ENCODE peak calls at places on chromosome 4, in ten cellular contexts. T, W, M, E, V, X, L, G, O and C are unnamed samples.

GRCh38 chr4:119010909-119011606 is 122.4 kb downstream of the SYNPO2 start:
- DNase-seq in T (no peak), W (no peak), M (no peak), E (no peak), V (no peak), X (no peak), L (no peak), G (no peak), O (no peak), C (no peak)

GRCh38 chr4:122150896-122151295 is 1.2 kb upstream of the BLTP1 start:
- DNase-seq in T (no peak), W (no peak), M (no peak), E (no peak), V (no peak), X (no peak), L (no peak), G (no peak), O (no peak), C (no peak)

GRCh38 chr4:94452476-94453300 is 946 bp downstream of the PDLIM5 start:
- DNase-seq in T (peak), W (no peak), M (peak), E (peak), V (peak), X (peak), L (peak), G (peak), O (peak), C (peak)

GRCh38 chr4:98474408-98474844 is 184.0 kb downstream of the TSPAN5 start:
- DNase-seq in T (no peak), W (no peak), M (no peak), E (no peak), V (no peak), X (peak), L (no peak), G (no peak), O (no peak), C (no peak)

GRCh38 chr4:10619855-10620254 is 64.7 kb downstream of the CLNK start:
- DNase-seq in T (no peak), W (no peak), M (no peak), E (no peak), V (no peak), X (no peak), L (no peak), G (no peak), O (no peak), C (no peak)

GRCh38 chr4:141912831-141913230 is 276.4 kb downstream of the IL15 start:
- DNase-seq in T (peak), W (no peak), M (no peak), E (no peak), V (no peak), X (no peak), L (peak), G (no peak), O (no peak), C (no peak)

GRCh38 chr4:26320159-26320452 is 708 bp upstream of the RBPJ start:
- DNase-seq in T (no peak), W (no peak), M (no peak), E (no peak), V (no peak), X (no peak), L (no peak), G (no peak), O (no peak), C (no peak)

GRCh38 chr4:82524570-82525152 is 37.1 kb downstream of the TMEM150C start:
- DNase-seq in T (no peak), W (no peak), M (no peak), E (no peak), V (no peak), X (no peak), L (no peak), G (no peak), O (no peak), C (no peak)

GRCh38 chr4:159121371-159121770 is 18.5 kb downstream of the RAPGEF2 start:
- DNase-seq in T (no peak), W (no peak), M (no peak), E (no peak), V (no peak), X (no peak), L (no peak), G (no peak), O (no peak), C (no peak)

GRCh38 chr4:150938417-150938816 is 76.7 kb downstream of the LRBA start:
- DNase-seq in T (no peak), W (no peak), M (no peak), E (no peak), V (no peak), X (no peak), L (no peak), G (no peak), O (peak), C (no peak)

GRCh38 chr4:24989327-24989726 is 41.4 kb downstream of the LGI2 start:
- DNase-seq in T (no peak), W (no peak), M (no peak), E (no peak), V (no peak), X (no peak), L (no peak), G (no peak), O (no peak), C (no peak)

GRCh38 chr4:68344785-68345184 is 5.1 kb downstream of the YTHDC1 start:
- DNase-seq in T (no peak), W (no peak), M (no peak), E (no peak), V (no peak), X (no peak), L (no peak), G (no peak), O (no peak), C (no peak)

GRCh38 chr4:182604161-182604591 is 313.0 kb downstream of the DCTD start:
- DNase-seq in T (no peak), W (no peak), M (no peak), E (no peak), V (no peak), X (peak), L (no peak), G (no peak), O (no peak), C (no peak)

GRCh38 chr4:44446801-44447562 is 1.6 kb downstream of the KCTD8 start:
- DNase-seq in T (peak), W (no peak), M (no peak), E (no peak), V (no peak), X (no peak), L (peak), G (no peak), O (peak), C (peak)

GRCh38 chr4:5638976-5639375 is 69.4 kb downstream of the EVC2 start:
- DNase-seq in T (no peak), W (no peak), M (no peak), E (no peak), V (no peak), X (no peak), L (no peak), G (no peak), O (no peak), C (peak)

GRCh38 chr4:98260047-98260578 is 1.1 kb upstream of the RAP1GDS1 start:
- DNase-seq in T (peak), W (no peak), M (no peak), E (peak), V (peak), X (no peak), L (no peak), G (peak), O (peak), C (peak)

GRCh38 chr4:102429553-102429952 is 71.6 kb upstream of the NFKB1 start:
- DNase-seq in T (no peak), W (no peak), M (no peak), E (no peak), V (no peak), X (peak), L (no peak), G (no peak), O (no peak), C (no peak)

GRCh38 chr4:15771419-15772058 is 6.6 kb upstream of the CD38 start:
- DNase-seq in T (no peak), W (no peak), M (no peak), E (no peak), V (no peak), X (no peak), L (no peak), G (no peak), O (no peak), C (no peak)

GRCh38 chr4:95095352-95095974 is 337.7 kb downstream of the BMPR1B start:
- DNase-seq in T (no peak), W (no peak), M (no peak), E (no peak), V (no peak), X (peak), L (peak), G (no peak), O (no peak), C (no peak)

GRCh38 chr4:38676986-38677385 is 13.0 kb downstream of the KLF3 start:
- DNase-seq in T (no peak), W (no peak), M (no peak), E (no peak), V (no peak), X (no peak), L (no peak), G (no peak), O (peak), C (no peak)

GRCh38 chr4:132333723-132334045 is 815.4 kb upstream of the PCDH10 start:
- DNase-seq in T (no peak), W (no peak), M (no peak), E (no peak), V (no peak), X (no peak), L (no peak), G (no peak), O (no peak), C (no peak)

GRCh38 chr4:3241905-3242304 is 7.1 kb upstream of the MSANTD1 start:
- DNase-seq in T (peak), W (no peak), M (peak), E (no peak), V (no peak), X (no peak), L (no peak), G (no peak), O (no peak), C (no peak)

GRCh38 chr4:22410645-22411247 is 105.1 kb downstream of the ADGRA3 start:
- DNase-seq in T (no peak), W (no peak), M (no peak), E (no peak), V (no peak), X (no peak), L (no peak), G (no peak), O (no peak), C (no peak)

GRCh38 chr4:148056879-148057278 is 325.0 kb downstream of the ARHGAP10 start:
- DNase-seq in T (peak), W (peak), M (peak), E (no peak), V (peak), X (peak), L (no peak), G (peak), O (peak), C (no peak)
- TF ChIP-seq CTCF in T (peak), W (no peak), M (peak), E (no peak), V (no peak), X (no peak), L (no peak), G (no peak), O (peak), C (no peak)

DNA sequence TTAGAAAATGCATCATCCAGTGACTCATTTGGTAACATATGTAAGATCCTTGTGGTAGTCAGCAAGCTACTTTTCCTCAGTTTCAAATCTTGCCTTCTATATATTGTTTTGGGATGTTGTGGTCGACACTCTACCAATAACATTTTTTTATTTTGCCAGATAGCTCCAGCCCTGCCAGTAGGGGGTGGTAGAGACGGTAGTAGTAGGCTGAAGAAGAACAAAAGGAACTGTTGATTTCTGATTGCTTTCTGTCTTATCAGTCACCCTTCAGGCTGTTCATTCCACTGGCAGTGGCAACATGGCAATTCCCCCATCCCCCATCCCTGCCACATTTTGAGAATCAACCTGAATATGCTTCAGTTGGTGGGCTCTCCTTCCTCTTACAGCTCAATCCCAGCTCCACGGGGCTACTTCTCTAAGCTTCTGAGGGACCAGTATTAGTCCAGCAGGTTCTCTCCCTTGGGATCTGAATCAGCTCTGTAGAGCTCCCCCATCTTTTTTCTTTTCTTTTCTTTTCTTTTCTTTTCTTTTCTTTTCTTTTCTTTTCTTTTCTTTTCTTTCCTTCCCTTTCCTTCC is 171.5 kb upstream of the VEGFC start:
- DNase-seq in T (no peak), W (no peak), M (no peak), E (no peak), V (peak), X (no peak), L (no peak), G (no peak), O (peak), C (no peak)
- TF ChIP-seq CTCF in T (no peak), W (no peak), M (no peak), E (peak), V (peak), X (no peak), L (peak), G (no peak), O (peak), C (peak)

GRCh38 chr4:56183344-56183959 is 203.8 kb downstream of the AASDH start:
- DNase-seq in T (no peak), W (no peak), M (no peak), E (no peak), V (no peak), X (no peak), L (no peak), G (no peak), O (peak), C (no peak)
- TF ChIP-seq CTCF in T (no peak), W (no peak), M (no peak), E (no peak), V (no peak), X (no peak), L (no peak), G (no peak), O (peak), C (no peak)

DNA sequence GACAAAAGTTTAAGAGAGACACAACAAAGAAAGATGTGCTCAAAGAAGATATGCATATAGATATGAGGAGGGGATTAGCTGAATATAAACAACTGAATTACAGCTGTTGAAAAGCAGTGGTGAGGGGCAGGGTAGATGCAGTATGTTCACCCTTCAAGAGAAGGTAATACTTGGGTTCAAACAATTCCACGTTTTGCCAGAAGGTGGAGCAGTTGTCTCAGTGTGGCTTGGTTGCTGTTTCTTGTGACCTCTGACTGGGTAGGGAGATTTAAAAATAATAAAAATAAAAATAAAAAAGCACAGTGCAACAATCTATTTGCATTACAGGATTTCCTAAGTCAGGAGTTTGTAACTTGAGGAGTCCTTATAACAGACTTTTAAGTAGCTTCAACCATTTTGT is 23.3 kb downstream of the PHOX2B start:
- DNase-seq in T (no peak), W (no peak), M (no peak), E (no peak), V (no peak), X (no peak), L (no peak), G (no peak), O (peak), C (no peak)
- TF ChIP-seq CTCF in T (no peak), W (no peak), M (no peak), E (peak), V (no peak), X (no peak), L (peak), G (no peak), O (peak), C (peak)

GRCh38 chr4:8343051-8343966 is 73.8 kb downstream of the HTRA3 start:
- DNase-seq in T (no peak), W (no peak), M (no peak), E (no peak), V (no peak), X (no peak), L (no peak), G (no peak), O (peak), C (no peak)

GRCh38 chr4:8341691-8342090 is 72.1 kb downstream of the HTRA3 start:
- DNase-seq in T (no peak), W (no peak), M (peak), E (no peak), V (no peak), X (no peak), L (no peak), G (no peak), O (peak), C (no peak)

GRCh38 chr4:8343967-8344331 is 74.4 kb downstream of the HTRA3 start:
- DNase-seq in T (no peak), W (no peak), M (no peak), E (no peak), V (no peak), X (no peak), L (no peak), G (no peak), O (no peak), C (no peak)

GRCh38 chr4:8340721-8341680 is 71.4 kb downstream of the HTRA3 start:
- DNase-seq in T (peak), W (no peak), M (peak), E (no peak), V (no peak), X (no peak), L (no peak), G (peak), O (peak), C (no peak)

GRCh38 chr4:8342651-8343050 is 73.1 kb downstream of the HTRA3 start:
- DNase-seq in T (no peak), W (no peak), M (no peak), E (peak), V (no peak), X (no peak), L (peak), G (no peak), O (peak), C (peak)
- TF ChIP-seq CTCF in T (no peak), W (no peak), M (no peak), E (no peak), V (no peak), X (no peak), L (no peak), G (no peak), O (peak), C (no peak)

DNA sequence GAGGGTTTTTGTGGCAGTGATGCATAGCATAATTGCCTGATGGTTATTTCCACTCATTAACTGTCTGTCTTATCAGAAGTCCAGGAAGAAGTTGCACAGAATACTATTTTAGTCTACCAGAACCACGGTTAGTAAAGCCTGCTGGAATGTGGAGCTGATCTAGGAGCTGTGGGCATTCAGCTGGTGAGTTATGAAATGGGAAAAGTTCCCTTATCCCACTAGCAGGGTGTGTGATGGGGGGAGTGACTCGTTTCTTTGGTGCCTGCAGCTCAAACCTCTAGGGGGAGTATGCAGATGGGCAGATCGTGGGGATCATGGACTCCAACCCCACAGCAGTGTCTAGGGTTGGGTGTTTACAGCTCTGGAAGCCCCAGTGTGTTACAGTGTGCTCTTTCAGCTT is 305.6 kb upstream of the BOD1L1 start:
- DNase-seq in T (no peak), W (no peak), M (no peak), E (no peak), V (no peak), X (no peak), L (no peak), G (no peak), O (no peak), C (no peak)
- TF ChIP-seq CTCF in T (no peak), W (no peak), M (no peak), E (no peak), V (no peak), X (no peak), L (no peak), G (no peak), O (peak), C (no peak)

GRCh38 chr4:126593626-126594025 is 1039.1 kb upstream of the INTU start:
- DNase-seq in T (no peak), W (no peak), M (no peak), E (no peak), V (no peak), X (no peak), L (no peak), G (no peak), O (no peak), C (no peak)

GRCh38 chr4:126595643-126596042 is 1037.1 kb upstream of the INTU start:
- DNase-seq in T (no peak), W (no peak), M (no peak), E (no peak), V (no peak), X (no peak), L (no peak), G (no peak), O (no peak), C (no peak)

GRCh38 chr4:126591583-126591982 is 1041.2 kb upstream of the INTU start:
- DNase-seq in T (no peak), W (no peak), M (no peak), E (no peak), V (no peak), X (no peak), L (no peak), G (no peak), O (no peak), C (no peak)

GRCh38 chr4:126592088-126592487 is 1040.7 kb upstream of the INTU start:
- DNase-seq in T (no peak), W (no peak), M (no peak), E (no peak), V (no peak), X (peak), L (no peak), G (no peak), O (no peak), C (no peak)
- TF ChIP-seq CTCF in T (no peak), W (no peak), M (peak), E (peak), V (no peak), X (peak), L (peak), G (no peak), O (peak), C (peak)

GRCh38 chr4:1277667-1278335 is 11.9 kb upstream of the MAEA start:
- DNase-seq in T (no peak), W (no peak), M (no peak), E (no peak), V (no peak), X (no peak), L (no peak), G (no peak), O (no peak), C (no peak)
- TF ChIP-seq CTCF in T (no peak), W (no peak), M (no peak), E (peak), V (no peak), X (peak), L (peak), G (no peak), O (peak), C (no peak)

DNA sequence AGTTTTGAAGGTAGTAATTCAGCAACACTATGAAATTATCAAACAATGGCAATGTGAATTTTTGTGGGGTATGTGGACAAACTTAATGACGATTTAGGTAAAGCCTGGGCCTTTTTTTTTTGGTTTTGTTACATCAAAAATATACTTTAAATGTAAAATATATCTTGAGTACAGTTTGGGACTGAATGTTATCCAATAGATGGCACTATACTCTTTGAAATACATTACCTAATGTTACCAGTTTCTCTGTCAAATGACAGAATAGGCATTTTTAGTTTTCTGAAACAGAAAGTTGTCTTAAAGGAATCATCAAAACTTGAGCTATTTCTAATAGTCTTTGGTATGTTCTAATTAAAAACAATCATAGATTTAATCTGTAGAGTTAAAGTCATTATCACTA is 1651.9 kb downstream of the C4orf33 start:
- DNase-seq in T (no peak), W (no peak), M (no peak), E (no peak), V (no peak), X (peak), L (no peak), G (no peak), O (no peak), C (no peak)
- TF ChIP-seq CTCF in T (peak), W (no peak), M (no peak), E (peak), V (no peak), X (no peak), L (no peak), G (no peak), O (peak), C (no peak)